ENCODE peak calls at places on chromosome 9, in six cellular contexts. One of them, this sample, is unnamed.

GRCh38 chr9:132078369-132079356 is 1.0 kb downstream of the MED27 start:
- DNase-seq in lung: no peak
- DNase-seq in heart left ventricle: no peak
- DNase-seq in ovary: peak; percentile 34
- DNase-seq in adipocyte: peak; percentile 37
- DNase-seq in DND-41: no peak
- DNase-seq in this sample: no peak

GRCh38 chr9:112184211-112184610 is 9.1 kb upstream of the SUSD1 start:
- DNase-seq in lung: no peak
- DNase-seq in heart left ventricle: no peak
- DNase-seq in ovary: no peak
- DNase-seq in adipocyte: no peak
- DNase-seq in DND-41: no peak
- DNase-seq in this sample: no peak

GRCh38 chr9:121783126-121783522 is 131.7 kb downstream of the DAB2IP start:
- DNase-seq in lung: no peak
- DNase-seq in heart left ventricle: no peak
- DNase-seq in ovary: no peak
- DNase-seq in adipocyte: no peak
- DNase-seq in DND-41: no peak
- DNase-seq in this sample: no peak

GRCh38 chr9:129382281-129383004 is 204.4 kb upstream of the IER5L start:
- DNase-seq in lung: no peak
- DNase-seq in heart left ventricle: no peak
- DNase-seq in ovary: no peak
- DNase-seq in adipocyte: peak; percentile 3
- DNase-seq in DND-41: no peak
- DNase-seq in this sample: no peak

GRCh38 chr9:127021664-127022337 is 100.6 kb downstream of the ANGPTL2 start:
- DNase-seq in lung: peak; percentile 57
- DNase-seq in heart left ventricle: peak; percentile 94
- DNase-seq in ovary: peak; percentile 96
- DNase-seq in adipocyte: peak; percentile 99
- DNase-seq in DND-41: no peak
- DNase-seq in this sample: no peak

GRCh38 chr9:126057461-126057860 is 269.2 kb upstream of the MVB12B start:
- DNase-seq in lung: no peak
- DNase-seq in heart left ventricle: no peak
- DNase-seq in ovary: no peak
- DNase-seq in adipocyte: no peak
- DNase-seq in DND-41: no peak
- DNase-seq in this sample: no peak

GRCh38 chr9:89778100-89779085 is 173.6 kb downstream of the GADD45G start:
- DNase-seq in lung: no peak
- DNase-seq in heart left ventricle: no peak
- DNase-seq in ovary: no peak
- DNase-seq in adipocyte: no peak
- DNase-seq in DND-41: no peak
- DNase-seq in this sample: no peak

GRCh38 chr9:108412755-108413154 is 443.0 kb downstream of the ACTL7B start:
- DNase-seq in lung: no peak
- DNase-seq in heart left ventricle: no peak
- DNase-seq in ovary: no peak
- DNase-seq in adipocyte: no peak
- DNase-seq in DND-41: no peak
- DNase-seq in this sample: no peak

GRCh38 chr9:81574399-81574798 is 114.9 kb downstream of the TLE1 start:
- DNase-seq in lung: no peak
- DNase-seq in heart left ventricle: no peak
- DNase-seq in ovary: no peak
- DNase-seq in adipocyte: peak; percentile 47
- DNase-seq in DND-41: no peak
- DNase-seq in this sample: no peak

GRCh38 chr9:127124792-127125191 is 2.4 kb upstream of the ANGPTL2 start:
- DNase-seq in lung: no peak
- DNase-seq in heart left ventricle: no peak
- DNase-seq in ovary: no peak
- DNase-seq in adipocyte: no peak
- DNase-seq in DND-41: no peak
- DNase-seq in this sample: no peak

GRCh38 chr9:114367406-114367805 is 20.4 kb downstream of the AKNA start:
- DNase-seq in lung: no peak
- DNase-seq in heart left ventricle: no peak
- DNase-seq in ovary: no peak
- DNase-seq in adipocyte: no peak
- DNase-seq in DND-41: no peak
- DNase-seq in this sample: no peak

GRCh38 chr9:96874947-96875459 is 20.7 kb upstream of the ZNF782 start:
- DNase-seq in lung: no peak
- DNase-seq in heart left ventricle: peak; percentile 44
- DNase-seq in ovary: no peak
- DNase-seq in adipocyte: peak; percentile 10
- DNase-seq in DND-41: no peak
- DNase-seq in this sample: peak; percentile 40

GRCh38 chr9:70603020-70603411 is 188.6 kb upstream of the KLF9 start:
- DNase-seq in lung: no peak
- DNase-seq in heart left ventricle: no peak
- DNase-seq in ovary: no peak
- DNase-seq in adipocyte: no peak
- DNase-seq in DND-41: no peak
- DNase-seq in this sample: no peak

GRCh38 chr9:135073081-135073740 is 14.3 kb upstream of the OLFM1 start:
- DNase-seq in lung: no peak
- DNase-seq in heart left ventricle: no peak
- DNase-seq in ovary: no peak
- DNase-seq in adipocyte: no peak
- DNase-seq in DND-41: no peak
- DNase-seq in this sample: no peak

GRCh38 chr9:137876269-137876668 is 1.3 kb upstream of the CACNA1B start:
- DNase-seq in lung: no peak
- DNase-seq in heart left ventricle: no peak
- DNase-seq in ovary: no peak
- DNase-seq in adipocyte: no peak
- DNase-seq in DND-41: no peak
- DNase-seq in this sample: no peak

GRCh38 chr9:110758201-110758600 is 89.6 kb downstream of the MUSK start:
- DNase-seq in lung: no peak
- DNase-seq in heart left ventricle: no peak
- DNase-seq in ovary: no peak
- DNase-seq in adipocyte: peak; percentile 17
- DNase-seq in DND-41: no peak
- DNase-seq in this sample: no peak

GRCh38 chr9:74765572-74765971 is 122.1 kb downstream of the TRPM6 start:
- DNase-seq in lung: no peak
- DNase-seq in heart left ventricle: no peak
- DNase-seq in ovary: no peak
- DNase-seq in adipocyte: no peak
- DNase-seq in DND-41: no peak
- DNase-seq in this sample: no peak

GRCh38 chr9:12822111-12822510 is 47.3 kb downstream of the LURAP1L start:
- DNase-seq in lung: no peak
- DNase-seq in heart left ventricle: no peak
- DNase-seq in ovary: no peak
- DNase-seq in adipocyte: no peak
- DNase-seq in DND-41: no peak
- DNase-seq in this sample: no peak

GRCh38 chr9:82606761-82607382 is 456.1 kb downstream of the RASEF start:
- DNase-seq in lung: peak; percentile 53
- DNase-seq in heart left ventricle: no peak
- DNase-seq in ovary: peak; percentile 26
- DNase-seq in adipocyte: peak; percentile 90
- DNase-seq in DND-41: peak; percentile 24
- DNase-seq in this sample: peak; percentile 1

GRCh38 chr9:69131682-69132081 is 42.4 kb upstream of the TJP2 start:
- DNase-seq in lung: no peak
- DNase-seq in heart left ventricle: no peak
- DNase-seq in ovary: peak; percentile 28
- DNase-seq in adipocyte: peak; percentile 83
- DNase-seq in DND-41: no peak
- DNase-seq in this sample: no peak

GRCh38 chr9:69056416-69056815 is 20.9 kb downstream of the FXN start:
- DNase-seq in lung: no peak
- DNase-seq in heart left ventricle: no peak
- DNase-seq in ovary: no peak
- DNase-seq in adipocyte: no peak
- DNase-seq in DND-41: no peak
- DNase-seq in this sample: no peak

GRCh38 chr9:120528834-120529233 is 51.1 kb downstream of the CDK5RAP2 start:
- DNase-seq in lung: no peak
- DNase-seq in heart left ventricle: no peak
- DNase-seq in ovary: no peak
- DNase-seq in adipocyte: no peak
- DNase-seq in DND-41: no peak
- DNase-seq in this sample: no peak

GRCh38 chr9:100473271-100474081 is 527 bp downstream of the TMEFF1 start:
- DNase-seq in lung: no peak
- DNase-seq in heart left ventricle: no peak
- DNase-seq in ovary: no peak
- DNase-seq in adipocyte: peak; percentile 69
- DNase-seq in DND-41: no peak
- DNase-seq in this sample: no peak

GRCh38 chr9:117719161-117719560 is 15.0 kb downstream of the TLR4 start:
- DNase-seq in lung: no peak
- DNase-seq in heart left ventricle: no peak
- DNase-seq in ovary: no peak
- DNase-seq in adipocyte: no peak
- DNase-seq in DND-41: no peak
- DNase-seq in this sample: no peak

GRCh38 chr9:117720987-117721386 is 16.8 kb downstream of the TLR4 start:
- DNase-seq in lung: no peak
- DNase-seq in heart left ventricle: no peak
- DNase-seq in ovary: no peak
- DNase-seq in adipocyte: no peak
- DNase-seq in DND-41: no peak
- DNase-seq in this sample: no peak

GRCh38 chr9:117720555-117720954 is 16.4 kb downstream of the TLR4 start:
- DNase-seq in lung: no peak
- DNase-seq in heart left ventricle: peak; percentile 59
- DNase-seq in ovary: no peak
- DNase-seq in adipocyte: peak; percentile 41
- DNase-seq in DND-41: no peak
- DNase-seq in this sample: no peak

GRCh38 chr9:117718701-117719100 is 14.5 kb downstream of the TLR4 start:
- DNase-seq in lung: no peak
- DNase-seq in heart left ventricle: no peak
- DNase-seq in ovary: no peak
- DNase-seq in adipocyte: no peak
- DNase-seq in DND-41: no peak
- DNase-seq in this sample: no peak

GRCh38 chr9:117720066-117720465 is 15.9 kb downstream of the TLR4 start:
- DNase-seq in lung: no peak
- DNase-seq in heart left ventricle: no peak
- DNase-seq in ovary: no peak
- DNase-seq in adipocyte: no peak
- DNase-seq in DND-41: no peak
- DNase-seq in this sample: no peak
- H3K27me3 ChIP-seq in lung: no peaks in the 10 kb centered on the region
- H3K27me3 ChIP-seq in heart left ventricle: no peaks in the 10 kb centered on the region
- H3K27me3 ChIP-seq in ovary: no peaks in the 10 kb centered on the region
- H3K27me3 ChIP-seq in adipocyte: no peaks in the 10 kb centered on the region
- H3K27me3 ChIP-seq in DND-41: no peaks in the 10 kb centered on the region
- H3K27me3 ChIP-seq in this sample: no peaks in the 10 kb centered on the region

GRCh38 chr9:134045841-134046544 is 20.7 kb downstream of the BRD3OS start:
- DNase-seq in lung: no peak
- DNase-seq in heart left ventricle: no peak
- DNase-seq in ovary: no peak
- DNase-seq in adipocyte: no peak
- DNase-seq in DND-41: no peak
- DNase-seq in this sample: no peak

GRCh38 chr9:134047868-134048581 is 19.8 kb downstream of the BRD3 start:
- DNase-seq in lung: no peak
- DNase-seq in heart left ventricle: no peak
- DNase-seq in ovary: no peak
- DNase-seq in adipocyte: no peak
- DNase-seq in DND-41: no peak
- DNase-seq in this sample: no peak

GRCh38 chr9:134048582-134048968 is 19.3 kb downstream of the BRD3 start:
- DNase-seq in lung: no peak
- DNase-seq in heart left ventricle: no peak
- DNase-seq in ovary: no peak
- DNase-seq in adipocyte: no peak
- DNase-seq in DND-41: no peak
- DNase-seq in this sample: no peak

GRCh38 chr9:134044944-134045343 is 19.7 kb downstream of the BRD3OS start:
- DNase-seq in lung: no peak
- DNase-seq in heart left ventricle: no peak
- DNase-seq in ovary: no peak
- DNase-seq in adipocyte: no peak
- DNase-seq in DND-41: no peak
- DNase-seq in this sample: no peak

GRCh38 chr9:134046894-134047681 is 20.7 kb downstream of the BRD3 start:
- DNase-seq in lung: no peak
- DNase-seq in heart left ventricle: peak; percentile 27
- DNase-seq in ovary: no peak
- DNase-seq in adipocyte: no peak
- DNase-seq in DND-41: no peak
- DNase-seq in this sample: no peak
- H3K27me3 ChIP-seq in lung: no peaks in the 10 kb centered on the region
- H3K27me3 ChIP-seq in heart left ventricle: no peaks in the 10 kb centered on the region
- H3K27me3 ChIP-seq in ovary: no peaks in the 10 kb centered on the region
- H3K27me3 ChIP-seq in adipocyte: no peaks in the 10 kb centered on the region
- H3K27me3 ChIP-seq in DND-41: no peaks in the 10 kb centered on the region
- H3K27me3 ChIP-seq in this sample: no peaks in the 10 kb centered on the region

GRCh38 chr9:130394320-130394719 is 50.4 kb upstream of the ASS1 start:
- DNase-seq in lung: no peak
- DNase-seq in heart left ventricle: no peak
- DNase-seq in ovary: no peak
- DNase-seq in adipocyte: no peak
- DNase-seq in DND-41: no peak
- DNase-seq in this sample: no peak

GRCh38 chr9:130390371-130390770 is 54.4 kb upstream of the ASS1 start:
- DNase-seq in lung: no peak
- DNase-seq in heart left ventricle: no peak
- DNase-seq in ovary: no peak
- DNase-seq in adipocyte: no peak
- DNase-seq in DND-41: no peak
- DNase-seq in this sample: no peak

GRCh38 chr9:130393681-130394071 is 51.1 kb upstream of the ASS1 start:
- DNase-seq in lung: no peak
- DNase-seq in heart left ventricle: no peak
- DNase-seq in ovary: no peak
- DNase-seq in adipocyte: no peak
- DNase-seq in DND-41: no peak
- DNase-seq in this sample: no peak

GRCh38 chr9:130390986-130391385 is 53.8 kb upstream of the ASS1 start:
- DNase-seq in lung: no peak
- DNase-seq in heart left ventricle: no peak
- DNase-seq in ovary: no peak
- DNase-seq in adipocyte: no peak
- DNase-seq in DND-41: no peak
- DNase-seq in this sample: no peak

GRCh38 chr9:130391863-130392262 is 52.9 kb upstream of the ASS1 start:
- DNase-seq in lung: no peak
- DNase-seq in heart left ventricle: no peak
- DNase-seq in ovary: no peak
- DNase-seq in adipocyte: no peak
- DNase-seq in DND-41: no peak
- DNase-seq in this sample: no peak
- H3K27me3 ChIP-seq in lung: no peaks in the 10 kb centered on the region
- H3K27me3 ChIP-seq in heart left ventricle: no peaks in the 10 kb centered on the region
- H3K27me3 ChIP-seq in ovary: no peaks in the 10 kb centered on the region
- H3K27me3 ChIP-seq in adipocyte: peaks cover 35% of the 10 kb centered on the region
- H3K27me3 ChIP-seq in DND-41: no peaks in the 10 kb centered on the region
- H3K27me3 ChIP-seq in this sample: no peaks in the 10 kb centered on the region

GRCh38 chr9:33524431-33524947 is 438 bp downstream of the ANKRD18B start:
- DNase-seq in lung: no peak
- DNase-seq in heart left ventricle: no peak
- DNase-seq in ovary: no peak
- DNase-seq in adipocyte: peak; percentile 49
- DNase-seq in DND-41: no peak
- DNase-seq in this sample: no peak
- H3K27me3 ChIP-seq in lung: no peaks in the 10 kb centered on the region
- H3K27me3 ChIP-seq in heart left ventricle: peaks cover 69% of the 10 kb centered on the region
- H3K27me3 ChIP-seq in ovary: no peaks in the 10 kb centered on the region
- H3K27me3 ChIP-seq in adipocyte: no peaks in the 10 kb centered on the region
- H3K27me3 ChIP-seq in DND-41: no peaks in the 10 kb centered on the region
- H3K27me3 ChIP-seq in this sample: no peaks in the 10 kb centered on the region